ENCODE peak calls at places on chromosomes 2 and 18, in ten cellular contexts. W is cardiac muscle cell, M is heart left ventricle, V is AG09309, J is left ventricle myocardium inferior, U is epithelial cell of esophagus, Q is HFFc6, K is endothelial cell, C is neural progenitor cell, E is tibial nerve. L is an unnamed sample.

GRCh38 chr2:88694015-88694414 is 2.5 kb downstream of the RPIA start:
- DNase-seq in K (no peak), J (no peak), C (no peak), W (no peak), V (no peak), E (no peak), Q (no peak), M (no peak), U (no peak), L (no peak)

GRCh38 chr18:26771524-26771923 is 94.0 kb downstream of the AQP4 start:
- DNase-seq in W (peak; percentile 42), E (no peak), M (no peak), Q (no peak), K (peak; percentile 28), U (peak; percentile 36), V (no peak), J (no peak), C (peak; percentile 47), L (no peak)

GRCh38 chr2:86633094-86633740 is 9.6 kb upstream of the RNF103 start:
- DNase-seq in W (no peak), V (no peak), U (no peak), C (no peak), J (peak; percentile 22), E (no peak), Q (no peak), M (peak; percentile 33), K (no peak), L (no peak)

GRCh38 chr18:79615091-79615490 is 64.5 kb upstream of the CTDP1 start:
- DNase-seq in V (no peak), K (no peak), U (no peak), M (peak; percentile 3), W (no peak), E (no peak), C (no peak), J (no peak), Q (no peak), L (no peak)

GRCh38 chr2:8648441-8648840 is 33.4 kb upstream of the ID2 start:
- DNase-seq in U (no peak), Q (no peak), V (no peak), W (no peak), K (no peak), M (no peak), J (no peak), C (no peak), E (no peak), L (no peak)

GRCh38 chr2:205129531-205129930 is 552.8 kb upstream of the NRP2 start:
- DNase-seq in K (no peak), E (no peak), U (no peak), V (no peak), C (no peak), J (no peak), W (no peak), M (no peak), Q (no peak), L (no peak)

GRCh38 chr2:41950440-41950960 is 97.3 kb upstream of the PKDCC start:
- DNase-seq in Q (no peak), E (no peak), K (no peak), J (no peak), W (no peak), V (no peak), C (peak; percentile 34), M (no peak), U (no peak), L (no peak)

GRCh38 chr2:218290316-218291261 is 1.7 kb downstream of the TMBIM1 start:
- DNase-seq in U (peak; percentile 39), J (no peak), V (no peak), W (no peak), Q (no peak), K (no peak), E (no peak), C (no peak), M (no peak), L (no peak)

GRCh38 chr2:145380436-145381017 is 860.6 kb upstream of the ZEB2 start:
- DNase-seq in K (no peak), Q (peak; percentile 76), C (no peak), V (peak; percentile 39), W (no peak), J (no peak), M (no peak), U (peak; percentile 90), E (no peak), L (peak; percentile 2)

GRCh38 chr2:42098571-42099430 is 51.0 kb downstream of the PKDCC start:
- DNase-seq in M (peak; percentile 48), U (no peak), C (no peak), W (no peak), J (peak; percentile 30), K (no peak), V (no peak), E (no peak), Q (no peak), L (no peak)

GRCh38 chr2:15584767-15585469 is 6.8 kb upstream of the DDX1 start:
- DNase-seq in K (no peak), Q (peak; percentile 4), M (no peak), J (no peak), V (no peak), W (no peak), E (no peak), U (peak; percentile 54), C (no peak), L (no peak)

GRCh38 chr2:121579326-121579725 is 48.6 kb downstream of the RNU4ATAC start:
- DNase-seq in J (no peak), U (no peak), V (no peak), Q (peak; percentile 57), C (no peak), W (no peak), E (no peak), M (no peak), K (no peak), L (no peak)

GRCh38 chr2:172734711-172735645 is 667 bp upstream of the RAPGEF4 start:
- DNase-seq in Q (no peak), E (no peak), V (no peak), C (peak; percentile 18), U (peak; percentile 81), J (no peak), W (no peak), M (no peak), K (no peak), L (no peak)

GRCh38 chr2:10141736-10142639 is 19.4 kb downstream of the RRM2 start:
- DNase-seq in J (no peak), E (no peak), M (no peak), U (peak; percentile 52), Q (no peak), W (peak; percentile 29), C (peak; percentile 60), V (no peak), K (peak; percentile 42), L (no peak)

GRCh38 chr18:72830109-72830508 is 37.7 kb downstream of the NETO1 start:
- DNase-seq in M (peak; percentile 55), E (no peak), C (peak; percentile 79), W (peak; percentile 77), K (peak; percentile 66), J (peak; percentile 48), Q (no peak), U (peak; percentile 47), V (no peak), L (no peak)

GRCh38 chr2:133158024-133158423 is 410.2 kb downstream of the NCKAP5 start:
- DNase-seq in K (no peak), J (no peak), U (no peak), Q (no peak), V (no peak), C (no peak), E (no peak), M (no peak), W (no peak), L (no peak)

GRCh38 chr2:26471278-26471677 is 6.6 kb downstream of the OTOF start:
- DNase-seq in E (no peak), V (no peak), W (no peak), C (peak; percentile 38), U (no peak), J (no peak), M (no peak), Q (no peak), K (peak; percentile 41), L (no peak)
- TF ChIP-seq CTCF in E (no peak), V (no peak), W (no peak), C (peak; percentile 39), U (no peak), J (no peak), M (no peak), Q (no peak), K (no peak), L (no peak)

DNA sequence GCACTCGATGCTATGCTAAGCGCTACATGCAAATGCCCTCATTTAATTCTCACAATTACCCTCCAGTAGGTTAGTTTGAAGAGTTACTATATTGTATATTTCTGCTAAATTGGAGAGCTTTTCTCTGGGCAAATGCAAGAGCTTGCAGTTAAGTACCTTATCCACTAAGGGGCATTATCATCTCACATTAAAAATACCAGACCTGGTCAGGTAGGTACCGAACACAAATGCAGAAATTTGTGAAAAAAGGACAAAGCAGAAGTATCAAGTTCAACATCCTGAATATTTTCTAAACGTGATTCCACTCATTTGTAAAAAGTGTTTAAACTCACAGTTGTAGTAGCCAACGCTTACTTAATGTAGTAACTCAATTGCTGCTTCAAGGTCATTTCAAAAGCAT is 52.2 kb downstream of the CYRIA start:
- DNase-seq in J (no peak), W (no peak), V (no peak), M (no peak), K (no peak), U (peak; percentile 48), E (no peak), C (peak; percentile 36), Q (no peak), L (no peak)
- TF ChIP-seq CTCF in J (peak; percentile 67), W (peak; percentile 50), V (peak; percentile 38), M (peak; percentile 64), K (peak; percentile 21), U (peak; percentile 64), E (peak; percentile 52), C (peak; percentile 64), Q (peak; percentile 61), L (peak; percentile 21)

DNA sequence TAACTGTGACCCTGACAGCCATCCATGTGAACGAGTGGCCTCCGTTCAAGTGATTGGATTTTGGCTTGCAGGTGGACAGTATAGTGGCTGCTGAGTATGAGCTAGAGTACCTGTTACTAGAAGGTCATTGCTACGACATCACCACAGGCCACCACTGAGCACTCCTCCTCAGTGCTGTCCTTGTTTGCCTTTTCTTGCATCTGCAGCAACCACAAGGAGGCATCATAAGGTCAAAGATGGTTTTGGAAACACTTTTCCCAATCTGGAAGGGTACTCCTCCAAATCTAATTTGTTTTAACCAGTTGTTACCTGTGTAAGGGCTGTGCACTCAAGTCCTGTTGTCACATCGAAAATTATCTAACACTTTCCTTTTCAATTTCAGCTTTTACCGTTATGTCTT is 81.2 kb downstream of the UGGT1 start:
- DNase-seq in J (no peak), K (no peak), V (no peak), E (no peak), W (no peak), U (peak; percentile 9), Q (no peak), M (no peak), C (peak; percentile 16), L (no peak)
- TF ChIP-seq CTCF in J (peak; percentile 48), K (no peak), V (no peak), E (no peak), W (peak; percentile 33), U (peak; percentile 49), Q (peak; percentile 61), M (peak; percentile 35), C (peak; percentile 50), L (peak; percentile 26)

DNA sequence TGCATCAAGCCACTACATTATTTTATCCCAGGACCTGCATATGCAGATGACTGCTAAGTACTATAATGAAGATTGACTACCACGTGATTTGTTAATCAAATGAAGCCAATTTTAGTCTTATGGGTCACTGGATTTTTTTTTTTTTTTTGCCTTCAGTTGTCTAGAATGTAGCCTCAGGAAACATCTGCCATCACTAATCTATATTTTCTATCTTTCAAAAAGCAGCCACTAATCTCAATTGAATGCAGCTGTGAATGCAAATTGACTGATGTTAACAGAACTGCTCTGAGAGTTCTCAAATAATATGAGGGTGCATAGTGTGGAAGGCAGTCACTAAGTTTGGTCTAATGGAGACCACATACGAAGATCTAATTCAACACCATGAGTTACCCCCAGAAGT is 106.3 kb downstream of the ABCA12 start:
- DNase-seq in J (no peak), Q (no peak), K (no peak), V (no peak), U (no peak), M (no peak), E (no peak), W (no peak), C (no peak), L (no peak)
- TF ChIP-seq CTCF in J (no peak), Q (no peak), K (no peak), V (no peak), U (no peak), M (no peak), E (no peak), W (no peak), C (no peak), L (no peak)